ENCODE peak calls at places on chromosomes 13 and 19, in ten cellular contexts. K is BJ; Q is brain microvascular endothelial cell; J is fibroblast of lung; O is H1; N is naive thymus-derived CD4-positive, alpha-beta T cell; V is heart right ventricle; L is IMR-90; G is right lobe of liver; Z is uterus. X is an unnamed sample. For H3K36me3, the result is how much of the 10 kb centered on the place peaks cover.

GRCh38 chr13:28297341-28297740 is 159.0 kb downstream of the PAN3 start:
- DNase-seq in K (no peak), Q (peak), J (peak), O (no peak), N (no peak), V (no peak), L (no peak), G (no peak), Z (no peak), X (no peak)

GRCh38 chr13:60397693-60398437 is 845 bp downstream of the TDRD3 start:
- DNase-seq in K (peak), Q (peak), J (peak), O (no peak), N (peak), V (peak), L (peak), G (peak), Z (peak), X (peak)

GRCh38 chr19:21841081-21841783 is 5.2 kb upstream of the ZNF43 start:
- DNase-seq in K (no peak), Q (no peak), J (no peak), O (no peak), N (no peak), V (no peak), L (no peak), G (no peak), Z (no peak), X (no peak)

GRCh38 chr19:40335855-40336700 is 12.1 kb downstream of the C19orf47 start:
- DNase-seq in K (no peak), Q (no peak), J (peak), O (no peak), N (no peak), V (no peak), L (no peak), G (no peak), Z (no peak), X (no peak)

GRCh38 chr19:16327911-16328823 is 3.5 kb downstream of the KLF2 start:
- DNase-seq in K (no peak), Q (no peak), J (peak), O (no peak), N (peak), V (peak), L (peak), G (peak), Z (peak), X (peak)

GRCh38 chr19:47427241-47428176 is 8.2 kb upstream of the MEIS3 start:
- DNase-seq in K (no peak), Q (peak), J (peak), O (peak), N (peak), V (peak), L (peak), G (peak), Z (peak), X (peak)

GRCh38 chr13:31870511-31870910 is 131.2 kb downstream of the RXFP2 start:
- DNase-seq in K (no peak), Q (no peak), J (no peak), O (no peak), N (no peak), V (no peak), L (no peak), G (peak), Z (no peak), X (no peak)

GRCh38 chr19:32459199-32459865 is 53.8 kb downstream of the DPY19L3 start:
- DNase-seq in K (no peak), Q (no peak), J (no peak), O (no peak), N (no peak), V (no peak), L (no peak), G (no peak), Z (no peak), X (no peak)

GRCh38 chr19:31503211-31503610 is 154.0 kb upstream of the TSHZ3 start:
- DNase-seq in K (no peak), Q (no peak), J (no peak), O (no peak), N (no peak), V (no peak), L (no peak), G (no peak), Z (no peak), X (no peak)

GRCh38 chr13:99228737-99229691 is 28.4 kb downstream of the UBAC2 start:
- DNase-seq in K (peak), Q (peak), J (peak), O (no peak), N (no peak), V (no peak), L (peak), G (no peak), Z (no peak), X (no peak)

GRCh38 chr13:109427695-109428094 is 358.7 kb downstream of the IRS2 start:
- DNase-seq in K (no peak), Q (no peak), J (no peak), O (no peak), N (no peak), V (no peak), L (no peak), G (no peak), Z (no peak), X (no peak)

GRCh38 chr19:34215666-34216038 is 38.7 kb upstream of the GARRE1 start:
- DNase-seq in K (no peak), Q (no peak), J (no peak), O (no peak), N (peak), V (no peak), L (no peak), G (no peak), Z (no peak), X (no peak)
- H3K36me3 ChIP-seq in K (under half), Q (under half), J (under half), O (under half), N (under half), V (under half), L (under half), G (under half), Z (under half), X (half or more)

GRCh38 chr19:5643060-5643459 is 20.2 kb downstream of the SAFB start:
- DNase-seq in K (no peak), Q (no peak), J (no peak), O (no peak), N (no peak), V (no peak), L (no peak), G (no peak), Z (no peak), X (no peak)
- H3K36me3 ChIP-seq in K (under half), Q (half or more), J (under half), O (half or more), N (under half), V (under half), L (under half), G (under half), Z (under half), X (half or more)

DNA sequence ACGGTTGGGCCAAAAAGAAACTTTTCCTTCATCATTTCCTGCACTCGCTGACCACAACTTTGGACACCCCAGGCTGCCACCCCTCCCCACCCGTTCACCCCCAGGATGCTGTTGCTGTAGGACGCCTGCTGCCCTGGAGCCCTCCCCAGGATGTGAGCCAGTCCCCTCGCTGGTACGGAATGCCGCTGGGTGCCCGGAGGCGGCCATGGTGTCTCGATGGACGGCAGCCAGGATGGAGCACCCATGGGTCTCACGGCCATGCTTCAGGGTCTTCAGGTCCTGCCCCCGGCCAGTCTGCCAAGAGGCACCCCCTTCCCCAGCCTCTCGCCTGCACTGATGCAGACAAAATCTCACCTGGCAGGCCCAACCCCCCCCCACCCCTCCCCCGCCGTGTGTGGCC is 15.4 kb upstream of the CSNK1G2 start:
- DNase-seq in K (no peak), Q (no peak), J (no peak), O (no peak), N (no peak), V (no peak), L (no peak), G (no peak), Z (no peak), X (no peak)
- H3K36me3 ChIP-seq in K (under half), Q (under half), J (under half), O (under half), N (under half), V (under half), L (under half), G (under half), Z (under half), X (under half)

DNA sequence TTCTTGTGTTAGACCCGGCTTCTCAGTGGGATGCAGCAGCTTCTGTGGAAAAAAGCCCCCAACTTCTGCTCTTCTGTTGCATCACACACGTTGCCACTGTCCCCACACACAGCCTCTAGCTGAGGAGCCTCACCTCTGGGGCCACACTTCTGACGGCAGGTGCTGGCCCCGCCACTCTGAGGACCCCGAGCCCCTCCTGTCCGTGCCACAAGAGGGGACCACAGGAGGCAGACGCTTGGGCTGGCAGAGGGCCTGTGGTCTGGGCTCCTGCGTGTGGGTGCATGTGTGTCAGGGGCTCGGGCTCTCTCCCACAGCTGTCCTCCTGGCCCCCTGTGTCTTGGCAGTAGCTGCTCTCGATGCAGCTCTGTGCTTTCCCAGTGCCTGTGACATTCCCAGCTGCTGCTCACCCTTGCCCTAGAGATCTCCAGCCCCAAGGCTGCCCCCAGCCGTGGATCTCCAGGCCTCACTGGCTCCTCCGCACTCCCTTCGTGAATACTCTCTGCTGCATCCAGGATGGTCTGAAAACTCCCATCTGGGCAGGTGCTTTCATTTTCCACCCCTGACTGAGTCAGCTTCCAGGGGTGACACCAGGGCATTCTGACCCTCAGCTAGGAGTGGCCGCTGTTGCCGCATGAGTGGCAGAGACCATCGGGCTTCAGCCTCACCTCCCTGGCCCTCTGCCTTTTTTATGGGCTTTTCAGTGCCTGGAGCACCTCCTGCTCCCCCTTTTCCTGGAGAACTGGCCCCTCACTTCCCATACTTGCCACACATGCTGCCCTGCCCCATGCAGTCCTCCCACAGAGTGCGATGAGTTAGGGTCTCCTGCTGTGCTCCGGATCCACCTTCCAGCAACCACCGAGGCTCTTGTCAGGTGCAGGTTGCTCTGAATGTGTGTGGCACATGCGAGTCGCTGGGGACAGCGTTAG is 13.7 kb downstream of the MAU2 start:
- DNase-seq in K (no peak), Q (no peak), J (no peak), O (no peak), N (no peak), V (no peak), L (no peak), G (no peak), Z (no peak), X (no peak)
- H3K36me3 ChIP-seq in K (under half), Q (under half), J (under half), O (under half), N (under half), V (under half), L (half or more), G (under half), Z (under half), X (half or more)

DNA sequence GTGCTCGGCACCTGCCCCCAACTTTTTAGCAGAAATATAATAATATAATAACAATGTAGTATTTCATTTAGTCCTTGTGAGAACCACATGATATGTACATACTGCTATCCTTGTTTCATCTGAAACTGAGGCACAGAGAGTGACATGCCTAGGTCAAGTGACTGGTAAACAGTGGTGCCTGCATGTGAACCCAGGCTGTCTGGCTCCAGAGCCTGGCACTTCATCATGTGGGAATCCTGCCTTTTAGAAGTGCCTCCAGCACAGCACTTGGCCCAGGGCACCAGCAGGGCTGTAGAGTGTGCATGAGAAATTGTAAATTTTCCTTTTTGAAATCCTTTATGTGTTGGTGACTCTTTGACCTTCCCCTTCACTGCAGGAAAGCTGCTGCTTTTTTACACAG is 27.4 kb downstream of the PRAM1 start:
- DNase-seq in K (no peak), Q (no peak), J (no peak), O (no peak), N (no peak), V (no peak), L (no peak), G (no peak), Z (no peak), X (no peak)
- H3K36me3 ChIP-seq in K (under half), Q (half or more), J (under half), O (half or more), N (under half), V (under half), L (half or more), G (half or more), Z (under half), X (half or more)

DNA sequence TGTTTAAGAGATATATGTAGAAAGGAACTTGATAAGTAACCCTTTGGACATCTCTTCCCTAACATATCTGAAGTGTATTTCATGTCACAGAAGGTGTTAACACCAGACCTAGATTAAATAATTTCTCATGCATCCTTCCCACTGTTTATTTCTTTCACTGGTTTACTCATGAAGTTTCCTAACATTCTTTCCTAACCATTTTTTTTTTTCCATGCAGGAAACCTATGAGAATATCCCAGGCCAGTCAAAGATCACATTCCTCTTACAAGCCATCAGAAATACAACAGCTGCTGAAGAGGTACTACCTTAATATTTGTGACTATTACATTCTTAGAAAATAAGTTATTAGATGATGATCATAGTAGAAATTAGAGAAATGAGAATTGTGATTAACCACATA is 28.8 kb downstream of the IPO5 start:
- DNase-seq in K (no peak), Q (no peak), J (peak), O (no peak), N (no peak), V (no peak), L (peak), G (no peak), Z (no peak), X (no peak)
- H3K36me3 ChIP-seq in K (under half), Q (under half), J (under half), O (half or more), N (under half), V (under half), L (under half), G (under half), Z (under half), X (under half)

GRCh38 chr13:100666124-100666523 is 8.5 kb downstream of the TMTC4 start:
- DNase-seq in K (no peak), Q (no peak), J (no peak), O (no peak), N (no peak), V (no peak), L (no peak), G (no peak), Z (no peak), X (no peak)

GRCh38 chr13:100662470-100663211 is 12.0 kb downstream of the TMTC4 start:
- DNase-seq in K (no peak), Q (no peak), J (no peak), O (no peak), N (no peak), V (no peak), L (no peak), G (no peak), Z (no peak), X (no peak)

GRCh38 chr13:100667894-100668293 is 6.7 kb downstream of the TMTC4 start:
- DNase-seq in K (no peak), Q (no peak), J (no peak), O (no peak), N (no peak), V (no peak), L (no peak), G (no peak), Z (no peak), X (no peak)

GRCh38 chr13:100664171-100664900 is 10.3 kb downstream of the TMTC4 start:
- DNase-seq in K (no peak), Q (no peak), J (no peak), O (no peak), N (no peak), V (no peak), L (no peak), G (no peak), Z (no peak), X (no peak)

DNA sequence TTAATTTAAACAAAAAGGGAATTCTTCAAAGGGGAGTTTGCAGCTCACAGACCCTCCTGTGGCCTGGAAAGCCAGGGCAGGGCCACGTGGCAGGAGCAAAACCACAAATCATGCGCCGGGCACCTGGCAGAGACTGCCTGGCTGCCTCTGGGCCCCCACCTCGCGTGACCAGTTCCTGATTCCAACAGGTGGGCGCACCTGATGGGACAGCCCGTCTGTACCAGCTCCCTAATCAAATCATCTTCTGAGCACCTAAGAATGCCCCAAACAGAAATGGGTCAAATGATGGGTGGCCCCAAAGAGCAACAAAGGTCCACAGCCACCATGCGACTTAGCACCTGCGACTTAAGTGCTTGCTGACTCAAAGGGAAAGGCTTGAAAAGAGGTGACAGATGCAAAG is 9.2 kb downstream of the TMTC4 start:
- DNase-seq in K (no peak), Q (no peak), J (no peak), O (no peak), N (no peak), V (no peak), L (no peak), G (no peak), Z (no peak), X (no peak)
- H3K36me3 ChIP-seq in K (under half), Q (under half), J (under half), O (half or more), N (under half), V (under half), L (under half), G (under half), Z (under half), X (half or more)

GRCh38 chr19:12701596-12702282 is 5.3 kb upstream of the FBXW9 start:
- DNase-seq in K (no peak), Q (no peak), J (no peak), O (no peak), N (no peak), V (no peak), L (no peak), G (no peak), Z (no peak), X (no peak)

GRCh38 chr19:12703056-12703455 is 6.6 kb upstream of the FBXW9 start:
- DNase-seq in K (no peak), Q (no peak), J (peak), O (peak), N (no peak), V (no peak), L (peak), G (no peak), Z (no peak), X (no peak)

GRCh38 chr19:12706332-12706718 is 9.9 kb upstream of the FBXW9 start:
- DNase-seq in K (no peak), Q (no peak), J (no peak), O (no peak), N (no peak), V (no peak), L (no peak), G (no peak), Z (no peak), X (no peak)

GRCh38 chr19:12705654-12706331 is 9.4 kb upstream of the FBXW9 start:
- DNase-seq in K (no peak), Q (no peak), J (no peak), O (no peak), N (no peak), V (no peak), L (no peak), G (no peak), Z (no peak), X (no peak)

DNA sequence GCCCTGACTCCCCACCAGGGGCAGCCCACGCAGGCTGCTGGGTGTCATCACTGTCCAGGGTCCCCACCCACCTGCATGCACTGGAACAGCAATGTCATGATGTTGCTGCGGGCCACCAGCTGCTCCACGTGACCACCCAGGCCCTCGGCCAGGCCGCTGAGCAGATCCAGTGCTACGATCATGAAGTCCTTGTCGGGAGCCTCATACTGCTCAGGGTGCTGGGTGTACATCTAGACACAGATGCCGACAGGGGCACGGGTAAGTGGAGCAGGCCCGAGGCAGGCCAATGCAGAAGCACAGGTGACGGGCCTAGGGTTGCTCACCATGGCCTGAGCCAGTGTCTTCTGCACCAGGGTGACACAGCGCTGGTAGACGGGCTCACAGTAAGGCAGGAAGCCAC is 8.7 kb upstream of the FBXW9 start:
- DNase-seq in K (no peak), Q (no peak), J (no peak), O (no peak), N (no peak), V (no peak), L (no peak), G (no peak), Z (no peak), X (no peak)
- H3K36me3 ChIP-seq in K (half or more), Q (half or more), J (under half), O (half or more), N (under half), V (under half), L (half or more), G (half or more), Z (under half), X (half or more)

GRCh38 chr19:42038675-42039074 is 31.3 kb downstream of the GRIK5 start:
- DNase-seq in K (no peak), Q (no peak), J (no peak), O (no peak), N (no peak), V (peak), L (no peak), G (no peak), Z (no peak), X (no peak)

GRCh38 chr19:42040031-42040430 is 30.0 kb downstream of the GRIK5 start:
- DNase-seq in K (no peak), Q (no peak), J (no peak), O (no peak), N (no peak), V (no peak), L (no peak), G (no peak), Z (no peak), X (no peak)

GRCh38 chr19:42037649-42038048 is 32.4 kb downstream of the GRIK5 start:
- DNase-seq in K (no peak), Q (no peak), J (no peak), O (no peak), N (no peak), V (no peak), L (no peak), G (no peak), Z (no peak), X (no peak)

GRCh38 chr19:42045575-42045974 is 24.4 kb downstream of the GRIK5 start:
- DNase-seq in K (no peak), Q (no peak), J (no peak), O (no peak), N (no peak), V (no peak), L (no peak), G (no peak), Z (no peak), X (no peak)

GRCh38 chr19:42042455-42043170 is 27.4 kb downstream of the GRIK5 start:
- DNase-seq in K (no peak), Q (no peak), J (no peak), O (no peak), N (no peak), V (no peak), L (no peak), G (no peak), Z (no peak), X (no peak)
- H3K36me3 ChIP-seq in K (under half), Q (under half), J (under half), O (under half), N (under half), V (under half), L (under half), G (under half), Z (under half), X (under half)

X was measured in upper lobe of right lung.